ENCODE peak calls at places on chromosomes 7 and 10, in seven cellular contexts. S is stomach, R is HL-60, E is GM23338, Q is SK-N-SH, F is transverse colon, B is H1. M is an unnamed sample.

GRCh38 chr10:133131053-133131452 is 29.0 kb upstream of the KNDC1 start:
- DNase-seq in S (no peak), R (no peak), E (no peak), Q (no peak), F (no peak), B (no peak), M (peak)

GRCh38 chr10:15571570-15571969 is 148.2 kb downstream of the ITGA8 start:
- DNase-seq in S (no peak), R (no peak), E (no peak), Q (no peak), F (no peak), B (no peak), M (no peak)

GRCh38 chr10:45179716-45180115 is 135.7 kb downstream of the OR13A1 start:
- DNase-seq in S (no peak), R (no peak), E (no peak), Q (peak), F (no peak), B (no peak), M (no peak)

GRCh38 chr10:48451969-48452878 is 145.7 kb downstream of the MAPK8 start:
- DNase-seq in S (peak), R (no peak), E (no peak), Q (no peak), F (no peak), B (peak), M (peak)

GRCh38 chr7:90797596-90797995 is 201.5 kb downstream of the CDK14 start:
- DNase-seq in S (no peak), R (no peak), E (no peak), Q (no peak), F (no peak), B (no peak), M (no peak)

GRCh38 chr7:93592588-93593266 is 18.2 kb upstream of the CALCR start:
- DNase-seq in S (no peak), R (no peak), E (no peak), Q (no peak), F (no peak), B (no peak), M (no peak)

GRCh38 chr7:45662540-45663166 is 88.5 kb downstream of the ADCY1 start:
- DNase-seq in S (peak), R (no peak), E (no peak), Q (no peak), F (no peak), B (peak), M (peak)

GRCh38 chr7:129975309-129975708 is 22.5 kb upstream of the UBE2H start:
- DNase-seq in S (no peak), R (no peak), E (no peak), Q (no peak), F (no peak), B (no peak), M (no peak)

GRCh38 chr7:139829654-139830130 is 628 bp downstream of the TBXAS1 start:
- DNase-seq in S (no peak), R (no peak), E (no peak), Q (no peak), F (no peak), B (no peak), M (no peak)

GRCh38 chr10:112302335-112302734 is 19.1 kb downstream of the TECTB start:
- DNase-seq in S (no peak), R (no peak), E (no peak), Q (no peak), F (no peak), B (no peak), M (no peak)

GRCh38 chr10:554182-554848 is 135.2 kb downstream of the DIP2C start:
- DNase-seq in S (no peak), R (no peak), E (no peak), Q (no peak), F (no peak), B (no peak), M (no peak)

GRCh38 chr10:101291254-101292193 is 62.3 kb upstream of the LBX1 start:
- DNase-seq in S (peak), R (peak), E (peak), Q (peak), F (peak), B (peak), M (peak)

GRCh38 chr10:98316661-98317060 is 48.7 kb upstream of the LOXL4 start:
- DNase-seq in S (no peak), R (no peak), E (no peak), Q (no peak), F (no peak), B (no peak), M (no peak)

GRCh38 chr7:104791065-104791464 is 222.9 kb upstream of the KMT2E start:
- DNase-seq in S (no peak), R (no peak), E (no peak), Q (no peak), F (no peak), B (no peak), M (no peak)

GRCh38 chr7:20158684-20159083 is 58.5 kb downstream of the MACC1 start:
- DNase-seq in S (no peak), R (no peak), E (no peak), Q (no peak), F (no peak), B (no peak), M (no peak)

GRCh38 chr7:133530682-133531081 is 277.8 kb downstream of the EXOC4 start:
- DNase-seq in S (no peak), R (no peak), E (no peak), Q (no peak), F (no peak), B (no peak), M (no peak)

GRCh38 chr10:129642427-129642826 is 175.4 kb downstream of the MGMT start:
- DNase-seq in S (no peak), R (no peak), E (no peak), Q (no peak), F (no peak), B (no peak), M (no peak)

GRCh38 chr7:101754432-101755159 is 62.8 kb upstream of the CUX1 start:
- DNase-seq in S (no peak), R (no peak), E (no peak), Q (peak), F (no peak), B (no peak), M (no peak)

GRCh38 chr7:117381357-117381756 is 45.9 kb downstream of the ASZ1 start:
- DNase-seq in S (no peak), R (no peak), E (no peak), Q (no peak), F (no peak), B (no peak), M (no peak)

GRCh38 chr7:89731751-89732150 is 422.5 kb upstream of the STEAP1 start:
- DNase-seq in S (no peak), R (no peak), E (no peak), Q (no peak), F (no peak), B (no peak), M (no peak)

GRCh38 chr7:81482600-81483186 is 287.2 kb downstream of the HGF start:
- DNase-seq in S (no peak), R (no peak), E (peak), Q (peak), F (no peak), B (no peak), M (no peak)

GRCh38 chr7:28479507-28479947 is 67.2 kb downstream of the CREB5 start:
- DNase-seq in S (no peak), R (no peak), E (no peak), Q (no peak), F (no peak), B (no peak), M (no peak)

GRCh38 chr7:143265017-143265693 is 1.9 kb downstream of the GSTK1 start:
- DNase-seq in S (no peak), R (no peak), E (no peak), Q (no peak), F (no peak), B (no peak), M (no peak)

GRCh38 chr10:131998050-131998844 is 16.5 kb upstream of the BNIP3 start:
- DNase-seq in S (no peak), R (no peak), E (no peak), Q (no peak), F (no peak), B (no peak), M (no peak)

GRCh38 chr10:87593702-87594101 is 66.0 kb upstream of the PAPSS2 start:
- DNase-seq in S (no peak), R (no peak), E (no peak), Q (peak), F (no peak), B (no peak), M (no peak)

GRCh38 chr10:59047957-59048618 is 128.4 kb upstream of the PHYHIPL start:
- DNase-seq in S (no peak), R (no peak), E (no peak), Q (no peak), F (no peak), B (no peak), M (no peak)

GRCh38 chr7:32891046-32891799 is at the start of gene KBTBD2:
- DNase-seq in S (peak), R (peak), E (peak), Q (peak), F (peak), B (peak), M (peak)

GRCh38 chr10:60735244-60735643 is 43.0 kb upstream of the CDK1 start:
- DNase-seq in S (no peak), R (no peak), E (peak), Q (no peak), F (peak), B (no peak), M (no peak)

GRCh38 chr10:34607894-34608293 is 207.2 kb downstream of the PARD3 start:
- DNase-seq in S (no peak), R (no peak), E (peak), Q (no peak), F (no peak), B (no peak), M (no peak)

GRCh38 chr10:75127481-75127880 is 16.0 kb downstream of the SAMD8 start:
- DNase-seq in S (no peak), R (no peak), E (no peak), Q (no peak), F (no peak), B (no peak), M (no peak)

GRCh38 chr7:29375641-29376562 is 181.3 kb downstream of the CHN2 start:
- DNase-seq in S (peak), R (no peak), E (peak), Q (no peak), F (peak), B (no peak), M (no peak)

GRCh38 chr7:104098890-104099289 is 108.9 kb downstream of the ORC5 start:
- DNase-seq in S (no peak), R (no peak), E (no peak), Q (no peak), F (no peak), B (no peak), M (no peak)

GRCh38 chr7:98617051-98617959 is at the start of gene NPTX2:
- DNase-seq in S (no peak), R (no peak), E (peak), Q (peak), F (peak), B (peak), M (no peak)

GRCh38 chr10:124892031-124892430 is 49.9 kb upstream of the ZRANB1 start:
- DNase-seq in S (peak), R (no peak), E (no peak), Q (no peak), F (no peak), B (no peak), M (no peak)

GRCh38 chr10:86945361-86946214 is 11.8 kb downstream of the MMRN2 start:
- DNase-seq in S (peak), R (no peak), E (peak), Q (peak), F (no peak), B (peak), M (no peak)

GRCh38 chr10:133201151-133201947 is 28.7 kb upstream of the UTF1 start:
- DNase-seq in S (no peak), R (no peak), E (no peak), Q (no peak), F (no peak), B (no peak), M (no peak)

DNA sequence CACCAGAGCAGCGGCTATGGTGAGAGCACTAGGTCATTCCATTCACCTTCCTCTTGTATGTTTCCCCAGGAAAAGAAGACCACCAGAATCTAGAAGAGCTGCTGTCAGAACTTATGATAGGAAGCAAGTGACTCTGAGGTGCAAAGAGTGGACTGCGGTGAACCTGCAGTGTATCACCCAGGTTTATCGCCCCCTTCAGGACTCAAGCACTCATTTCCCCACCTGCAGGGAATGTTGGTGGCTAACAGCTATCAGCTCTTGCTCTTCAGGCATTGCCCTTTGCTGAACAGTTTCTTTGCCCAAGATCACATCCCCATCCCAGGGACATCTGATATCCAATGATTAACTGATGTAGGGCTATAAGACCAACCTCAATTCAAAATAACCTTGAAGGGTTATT is 66.3 kb upstream of the IL6 start:
- DNase-seq in S (no peak), R (no peak), E (peak), Q (no peak), F (no peak), B (no peak), M (no peak)
- TF ChIP-seq CTCF in S (no peak), R (peak), E (peak), Q (peak), F (no peak), B (peak), M (no peak)

DNA sequence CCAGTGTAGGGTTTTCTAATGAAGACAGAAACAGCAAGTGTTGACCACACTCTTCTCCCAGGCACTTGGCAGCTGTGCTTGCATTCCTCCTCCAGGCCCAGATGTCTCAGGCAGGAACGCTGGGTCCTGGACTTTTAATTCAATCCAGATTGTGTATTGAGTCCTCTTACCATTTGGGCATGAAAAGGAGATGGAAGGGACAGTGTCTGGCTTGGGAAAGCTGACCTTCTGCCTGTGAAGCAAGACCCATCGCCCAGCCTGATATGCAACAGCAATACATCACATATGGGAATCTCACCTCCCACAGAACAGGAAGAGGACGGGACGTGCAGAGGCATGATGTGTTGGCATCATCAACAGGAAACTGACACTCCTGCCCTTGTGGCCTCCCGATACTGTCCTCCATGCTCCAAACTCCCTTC is 174.4 kb upstream of the LYZL2 start:
- DNase-seq in S (no peak), R (no peak), E (no peak), Q (no peak), F (no peak), B (no peak), M (peak)
- TF ChIP-seq POLR2AphosphoS5 in S (peak), R (no peak), E (no peak), Q (no peak), F (peak), B (no peak), M (peak)

GRCh38 chr7:112515989-112516388 is 35.2 kb downstream of the LSMEM1 start:
- DNase-seq in S (no peak), R (no peak), E (peak), Q (no peak), F (no peak), B (no peak), M (no peak)
- TF ChIP-seq CTCF in S (no peak), R (no peak), E (peak), Q (no peak), F (no peak), B (no peak), M (no peak)

GRCh38 chr7:156932006-156932405 is 17.5 kb upstream of the NOM1 start:
- DNase-seq in S (no peak), R (no peak), E (no peak), Q (no peak), F (no peak), B (no peak), M (no peak)
- TF ChIP-seq POLR2AphosphoS5 in S (no peak), R (no peak), E (no peak), Q (no peak), F (no peak), B (no peak), M (no peak)

GRCh38 chr10:114920459-114920858 is 17.5 kb upstream of the TRUB1 start:
- DNase-seq in S (no peak), R (no peak), E (no peak), Q (no peak), F (no peak), B (no peak), M (no peak)

GRCh38 chr10:114917459-114917858 is 20.5 kb upstream of the TRUB1 start:
- DNase-seq in S (no peak), R (no peak), E (no peak), Q (no peak), F (no peak), B (no peak), M (no peak)

GRCh38 chr10:114916653-114917052 is 21.3 kb upstream of the TRUB1 start:
- DNase-seq in S (no peak), R (no peak), E (no peak), Q (no peak), F (no peak), B (no peak), M (no peak)

GRCh38 chr10:114915294-114915693 is 22.7 kb upstream of the TRUB1 start:
- DNase-seq in S (no peak), R (no peak), E (no peak), Q (no peak), F (no peak), B (no peak), M (no peak)

GRCh38 chr10:114917927-114918672 is 19.9 kb upstream of the TRUB1 start:
- DNase-seq in S (no peak), R (no peak), E (peak), Q (no peak), F (no peak), B (no peak), M (no peak)
- TF ChIP-seq CTCF in S (no peak), R (no peak), E (no peak), Q (no peak), F (no peak), B (no peak), M (no peak)